ENCODE peak calls at places on chromosomes 16 and 17, in four cellular contexts. M, R, Z and Q are unnamed samples.

GRCh38 chr17:32610943-32611342 is 124.2 kb downstream of the CDK5R1 start:
- DNase-seq in M (no peak), Z (no peak), R (no peak), Q (no peak)

GRCh38 chr16:22692916-22693646 is 120.9 kb upstream of the HS3ST2 start:
- DNase-seq in Z (no peak), R (no peak), M (no peak), Q (no peak)

GRCh38 chr17:48351916-48352332 is 78.1 kb downstream of the SKAP1 start:
- DNase-seq in R (peak), Z (no peak), M (no peak), Q (no peak)

GRCh38 chr16:67543582-67543981 is 15.0 kb downstream of the RIPOR1 start:
- DNase-seq in Z (peak), M (no peak), R (no peak), Q (no peak)

GRCh38 chr17:77186141-77186604 is 45.4 kb downstream of the SEC14L1 start:
- DNase-seq in M (no peak), R (no peak), Z (no peak), Q (no peak)

GRCh38 chr17:12549499-12549901 is 116.2 kb upstream of the MYOCD start:
- DNase-seq in R (peak), M (no peak), Z (no peak), Q (peak)

GRCh38 chr17:73710095-73710592 is 65.9 kb upstream of the SDK2 start:
- DNase-seq in R (peak), M (peak), Z (no peak), Q (peak)

GRCh38 chr16:72189865-72190371 is 18.0 kb upstream of the PMFBP1 start:
- DNase-seq in Z (no peak), R (peak), M (no peak), Q (peak)

GRCh38 chr17:50918933-50919296 is 52.8 kb upstream of the TOB1 start:
- DNase-seq in Z (no peak), R (no peak), M (peak), Q (no peak)

GRCh38 chr17:67729903-67730302 is 12.2 kb downstream of the NOL11 start:
- DNase-seq in M (no peak), Z (no peak), R (no peak), Q (no peak)

GRCh38 chr17:266219-266618 is 84.8 kb upstream of the DOC2B start:
- DNase-seq in R (no peak), M (peak), Z (peak), Q (no peak)

GRCh38 chr17:81365148-81365600 is 30.1 kb upstream of the BAHCC1 start:
- DNase-seq in R (peak), M (peak), Z (peak), Q (peak)

GRCh38 chr16:71467810-71468209 is 5.8 kb upstream of the ZNF23 start:
- DNase-seq in R (peak), Z (no peak), M (no peak), Q (no peak)

GRCh38 chr16:13909872-13910303 is 10.1 kb upstream of the ERCC4 start:
- DNase-seq in M (no peak), R (peak), Z (no peak), Q (peak)

GRCh38 chr16:31356566-31357323 is 1.8 kb downstream of the ITGAX start:
- DNase-seq in M (no peak), Z (no peak), R (no peak), Q (no peak)

GRCh38 chr17:45132302-45132568 is at the start of gene PLCD3:
- DNase-seq in Z (no peak), M (no peak), R (no peak), Q (no peak)

GRCh38 chr16:4987580-4988374 is 29.6 kb downstream of the SEC14L5 start:
- DNase-seq in M (no peak), R (no peak), Z (peak), Q (no peak)

GRCh38 chr17:12627177-12627629 is 38.5 kb upstream of the MYOCD start:
- DNase-seq in R (peak), Z (no peak), M (no peak), Q (peak)

GRCh38 chr16:48365601-48366164 is 19.5 kb downstream of the SIAH1 start:
- DNase-seq in R (peak), M (peak), Z (peak), Q (no peak)

GRCh38 chr17:57086069-57086930 is 1.3 kb downstream of the AKAP1 start:
- DNase-seq in R (no peak), M (peak), Z (peak), Q (no peak)

DNA sequence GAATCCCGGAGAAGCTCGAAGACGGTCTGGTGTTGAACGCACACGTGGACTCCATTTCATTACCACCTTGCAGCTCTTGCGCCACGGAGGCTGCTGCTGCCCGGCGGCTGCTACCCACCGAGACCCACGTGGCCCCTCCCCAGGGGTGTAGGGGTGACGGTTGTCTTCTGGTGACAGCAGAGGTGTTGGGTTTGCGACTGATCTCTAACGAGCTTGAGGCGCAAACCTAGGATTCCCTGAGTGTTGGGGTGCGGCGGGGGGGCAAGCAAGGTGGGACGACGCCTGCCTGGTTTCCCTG is 1.7 kb upstream of the CBX4 start:
- DNase-seq in Z (no peak), R (no peak), M (no peak), Q (no peak)
- H3K4me3 ChIP-seq in Z (peak), R (no peak), M (no peak), Q (no peak)

GRCh38 chr16:12415072-12415471 is 388.6 kb downstream of the CPPED1 start:
- DNase-seq in R (no peak), Z (no peak), M (no peak), Q (no peak)

GRCh38 chr16:12412252-12412651 is 391.4 kb downstream of the CPPED1 start:
- DNase-seq in Z (no peak), R (no peak), M (no peak), Q (no peak)

GRCh38 chr16:12412890-12413289 is 390.8 kb downstream of the CPPED1 start:
- DNase-seq in M (no peak), Z (no peak), R (no peak), Q (no peak)

GRCh38 chr16:12411521-12411920 is 392.2 kb downstream of the CPPED1 start:
- DNase-seq in M (no peak), R (no peak), Z (no peak), Q (no peak)

GRCh38 chr16:12413393-12413792 is 390.3 kb downstream of the CPPED1 start:
- DNase-seq in R (no peak), M (no peak), Z (no peak), Q (no peak)
- H3K4me3 ChIP-seq in R (no peak), M (no peak), Z (no peak), Q (no peak)

GRCh38 chr17:15966183-15966878 is 21.4 kb downstream of the ADORA2B start:
- DNase-seq in M (peak), R (peak), Z (peak), Q (peak)
- H3K4me3 ChIP-seq in M (no peak), R (no peak), Z (peak), Q (peak)

DNA sequence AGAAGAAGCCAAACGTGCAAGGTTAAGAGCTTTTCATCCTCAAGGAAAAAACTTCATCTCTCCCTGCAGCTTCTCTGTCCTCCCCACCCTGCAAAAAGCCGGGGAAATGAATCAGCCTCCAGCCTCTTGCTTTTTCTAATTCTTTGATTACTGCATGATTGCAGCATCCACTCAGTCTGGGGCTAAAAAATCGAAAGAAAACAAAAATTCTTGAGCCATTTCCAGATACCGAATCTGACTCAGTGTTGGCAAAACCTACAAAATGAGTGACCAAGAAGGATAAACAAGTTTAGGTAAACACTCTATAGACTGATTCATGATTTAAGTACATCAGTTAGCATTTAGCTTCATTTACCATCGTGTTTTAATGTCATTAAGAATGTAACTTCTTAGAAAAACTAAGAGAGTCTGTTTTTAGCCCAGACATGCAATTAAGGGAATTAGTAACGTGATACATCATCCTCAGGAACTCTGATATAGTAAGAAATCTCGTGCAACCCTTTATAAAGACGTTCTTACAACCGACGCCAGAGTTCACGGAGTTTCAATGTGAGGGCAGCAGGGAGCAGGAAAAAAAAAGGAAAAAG is 287.3 kb upstream of the FOXF1 start:
- DNase-seq in M (no peak), R (peak), Z (no peak), Q (no peak)
- H3K4me3 ChIP-seq in M (no peak), R (no peak), Z (no peak), Q (no peak)

GRCh38 chr17:19939993-19940721 is 37.5 kb downstream of the AKAP10 start:
- DNase-seq in R (no peak), Z (no peak), M (no peak), Q (no peak)

GRCh38 chr17:19937522-19937921 is 40.1 kb downstream of the AKAP10 start:
- DNase-seq in R (no peak), M (no peak), Z (no peak), Q (no peak)

GRCh38 chr17:19940722-19941464 is 36.7 kb downstream of the AKAP10 start:
- DNase-seq in R (peak), Z (no peak), M (no peak), Q (no peak)

GRCh38 chr17:19935169-19935568 is 42.5 kb downstream of the AKAP10 start:
- DNase-seq in Z (no peak), M (no peak), R (peak), Q (no peak)

DNA sequence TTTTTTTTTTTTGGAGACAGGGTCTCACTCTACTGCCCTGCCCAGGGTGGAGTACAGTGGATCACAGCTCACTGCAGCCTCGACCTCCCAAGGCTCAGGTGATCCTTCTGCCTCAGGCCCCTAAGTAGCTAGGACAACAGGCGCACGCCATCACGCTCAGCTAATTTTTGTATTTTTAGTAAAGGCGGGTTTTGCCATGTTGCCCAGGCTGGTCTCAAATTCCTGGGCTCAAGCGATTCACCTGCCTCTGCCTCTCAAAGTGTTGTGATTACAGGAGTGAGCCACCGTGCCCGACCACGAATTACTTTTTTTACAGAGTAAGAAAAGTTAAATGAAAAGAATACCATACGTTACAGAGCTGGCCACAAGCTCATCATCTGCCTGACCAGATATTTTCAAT is 38.9 kb downstream of the AKAP10 start:
- DNase-seq in M (no peak), R (no peak), Z (no peak), Q (no peak)
- H3K4me3 ChIP-seq in M (no peak), R (no peak), Z (no peak), Q (no peak)

GRCh38 chr17:69501591-69502468 is 87.3 kb downstream of the MAP2K6 start:
- DNase-seq in Z (no peak), M (peak), R (peak), Q (peak)
- H3K4me3 ChIP-seq in Z (peak), M (peak), R (peak), Q (peak)

GRCh38 chr17:29613856-29614255 is 8.9 kb downstream of the CORO6 start:
- DNase-seq in Z (no peak), M (no peak), R (no peak), Q (no peak)
- H3K4me3 ChIP-seq in Z (peak), M (peak), R (no peak), Q (peak)

DNA sequence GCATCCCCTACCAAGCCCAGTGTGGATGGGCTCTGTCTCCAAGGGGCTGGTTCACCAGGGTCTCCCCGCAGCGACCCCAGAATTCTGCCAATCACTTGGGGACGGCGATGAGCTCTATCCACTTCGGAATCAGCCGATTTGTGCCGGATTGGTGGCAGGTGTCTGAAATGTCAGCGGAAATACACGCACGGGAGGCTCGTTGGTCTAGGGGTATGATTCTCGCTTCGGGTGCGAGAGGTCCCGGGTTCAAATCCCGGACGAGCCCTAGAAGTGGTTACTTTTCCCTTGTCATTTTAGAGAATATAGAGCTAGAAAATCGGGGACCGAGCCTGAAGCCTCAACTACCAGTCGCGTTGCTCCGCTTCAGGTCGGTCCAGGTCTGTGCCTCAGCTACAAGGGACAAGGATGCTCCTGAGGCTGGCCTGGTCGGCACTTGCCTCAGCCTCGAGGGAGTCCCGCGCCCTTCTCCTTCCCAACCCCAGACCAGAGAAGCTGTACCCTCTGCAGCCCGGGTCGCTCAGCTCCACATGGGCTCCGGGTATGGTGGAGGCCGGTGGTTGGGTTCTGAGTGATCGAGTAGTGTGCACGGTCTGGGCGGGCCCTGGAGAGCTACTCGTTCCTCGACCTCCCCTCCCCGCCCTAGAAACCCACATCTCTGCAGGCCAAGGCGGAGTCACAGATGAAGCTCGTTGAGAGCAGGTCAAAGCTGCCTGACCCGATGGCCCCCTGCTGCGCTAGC is 16.0 kb upstream of the OR1F1 start:
- DNase-seq in Z (peak), M (no peak), R (no peak), Q (no peak)
- H3K4me3 ChIP-seq in Z (no peak), M (no peak), R (no peak), Q (peak)

DNA sequence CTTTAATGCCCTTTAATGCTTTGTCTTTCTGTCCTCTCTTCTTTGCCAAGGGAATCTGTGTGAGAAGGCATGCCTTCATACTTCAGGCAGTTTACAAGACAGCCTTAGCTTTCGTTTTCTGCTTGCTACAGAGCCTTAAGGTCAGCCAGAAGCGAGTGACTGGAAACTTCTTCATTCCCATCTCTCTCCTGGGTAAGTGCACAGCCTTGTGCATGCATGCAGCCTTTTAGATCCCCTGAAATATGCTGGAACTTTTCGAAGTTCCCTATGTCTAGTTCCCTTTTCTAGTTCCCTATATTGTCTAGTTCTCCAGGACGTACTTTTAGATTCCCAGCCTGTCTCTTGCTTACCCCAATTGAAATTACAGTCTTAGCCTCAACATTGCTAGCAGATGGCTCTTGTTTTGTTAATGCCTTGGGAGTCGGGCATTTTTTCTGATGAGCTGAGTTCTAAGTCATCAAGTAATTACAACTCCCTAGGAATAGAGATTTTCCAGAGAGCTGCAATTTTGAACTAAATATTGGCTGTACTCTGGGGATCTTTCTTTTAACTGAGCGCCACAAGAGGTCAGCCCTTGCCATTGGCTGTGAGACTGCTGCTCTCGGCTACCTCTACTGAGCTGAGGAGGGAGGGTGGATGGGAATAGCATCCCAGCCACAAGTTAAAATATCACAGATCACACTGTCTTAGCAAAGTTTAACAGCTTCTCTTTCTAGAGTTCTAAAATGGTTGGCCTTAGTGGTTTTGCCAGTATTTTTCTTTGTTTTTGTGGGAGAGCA is 22.7 kb upstream of the PPM1D start:
- DNase-seq in M (peak), R (no peak), Z (no peak), Q (no peak)
- H3K4me3 ChIP-seq in M (peak), R (no peak), Z (peak), Q (no peak)